ENCODE peak calls at places on chromosomes 2 and 18, in six cellular contexts. W is A549, K is lower lobe of right lung, S is sigmoid colon, L is tibial artery, M is neural progenitor cell. Z is an unnamed sample.

GRCh38 chr2:149743842-149744468 is 156.4 kb upstream of the MMADHC start:
- DNase-seq in W (no peak), M (no peak), S (no peak), L (no peak), K (no peak), Z (no peak)

GRCh38 chr2:36478332-36478738 is 119.6 kb downstream of the FEZ2 start:
- DNase-seq in M (no peak), K (no peak), W (peak; percentile 57), L (no peak), S (no peak), Z (no peak)

GRCh38 chr2:75595541-75596395 is 35.0 kb upstream of the EVA1A start:
- DNase-seq in S (no peak), W (no peak), L (no peak), K (no peak), M (no peak), Z (no peak)

GRCh38 chr18:66749475-66750035 is 145.7 kb upstream of the CDH19 start:
- DNase-seq in K (no peak), M (no peak), W (no peak), L (no peak), S (no peak), Z (no peak)

GRCh38 chr18:36817039-36817438 is 11.8 kb downstream of the TPGS2 start:
- DNase-seq in K (no peak), L (no peak), M (no peak), S (no peak), W (no peak), Z (no peak)

GRCh38 chr2:8202139-8202538 is 479.7 kb upstream of the ID2 start:
- DNase-seq in W (no peak), K (no peak), M (no peak), L (no peak), S (no peak), Z (no peak)

GRCh38 chr18:58580078-58580477 is 48.8 kb downstream of the ALPK2 start:
- DNase-seq in M (no peak), S (no peak), K (no peak), L (no peak), W (peak; percentile 27), Z (no peak)

GRCh38 chr2:159297042-159297707 is 10.7 kb upstream of the WDSUB1 start:
- DNase-seq in K (no peak), S (no peak), M (no peak), W (no peak), L (no peak), Z (no peak)

GRCh38 chr2:99821039-99821438 is 321.4 kb downstream of the AFF3 start:
- DNase-seq in W (no peak), M (no peak), L (no peak), S (no peak), K (no peak), Z (no peak)

GRCh38 chr18:22171839-22172582 is 2.6 kb downstream of the GATA6 start:
- DNase-seq in M (peak; percentile 65), L (peak; percentile 27), S (no peak), W (no peak), K (peak; percentile 46), Z (no peak)

GRCh38 chr2:15675456-15676195 is 84.0 kb downstream of the DDX1 start:
- DNase-seq in L (no peak), S (no peak), M (no peak), K (no peak), W (peak; percentile 40), Z (no peak)

GRCh38 chr2:120368086-120368485 is 22.1 kb downstream of the INHBB start:
- DNase-seq in L (no peak), K (peak; percentile 6), M (no peak), W (no peak), S (no peak), Z (no peak)

GRCh38 chr2:230266654-230267053 is 41.1 kb downstream of the SP140 start:
- DNase-seq in S (no peak), L (no peak), M (no peak), W (no peak), K (no peak), Z (no peak)

GRCh38 chr2:218856168-218856895 is 3.3 kb upstream of the WNT6 start:
- DNase-seq in S (peak; percentile 43), K (no peak), M (no peak), L (no peak), W (no peak), Z (no peak)

GRCh38 chr2:203706403-203706802 is at the start of gene CD28:
- DNase-seq in K (no peak), S (peak; percentile 69), L (peak; percentile 34), M (no peak), W (no peak), Z (peak; percentile 67)

GRCh38 chr2:211144078-211144477 is 587.7 kb downstream of the CPS1 start:
- DNase-seq in L (no peak), K (no peak), S (no peak), W (no peak), M (no peak), Z (no peak)

GRCh38 chr2:75055820-75056675 is 97.6 kb downstream of the POLE4 start:
- DNase-seq in K (no peak), W (no peak), M (peak; percentile 73), L (no peak), S (no peak), Z (no peak)

GRCh38 chr2:239993291-239993690 is 31.9 kb downstream of the NDUFA10 start:
- DNase-seq in L (no peak), K (no peak), S (no peak), W (no peak), M (no peak), Z (no peak)

GRCh38 chr2:64296695-64297346 is 152.6 kb upstream of the PELI1 start:
- DNase-seq in K (no peak), M (no peak), W (no peak), L (no peak), S (no peak), Z (no peak)

GRCh38 chr18:3664563-3665178 is 214.7 kb downstream of the TGIF1 start:
- DNase-seq in S (no peak), W (no peak), M (peak; percentile 86), K (peak; percentile 55), L (no peak), Z (no peak)

GRCh38 chr2:128370468-128371247 is 52.0 kb upstream of the HS6ST1 start:
- DNase-seq in L (peak; percentile 18), W (no peak), S (peak; percentile 48), M (no peak), K (no peak), Z (no peak)

GRCh38 chr2:101524811-101525430 is 50.0 kb upstream of the RFX8 start:
- DNase-seq in L (no peak), M (no peak), W (no peak), K (no peak), S (peak; percentile 88), Z (no peak)

GRCh38 chr2:230898661-230899091 is 26.4 kb downstream of the GPR55 start:
- DNase-seq in M (no peak), S (peak; percentile 26), L (no peak), W (no peak), K (no peak), Z (no peak)

GRCh38 chr18:13244135-13244534 is 25.6 kb downstream of the LDLRAD4 start:
- DNase-seq in M (no peak), K (no peak), S (no peak), L (no peak), W (no peak), Z (no peak)

GRCh38 chr18:13246591-13246990 is 28.0 kb downstream of the LDLRAD4 start:
- DNase-seq in W (no peak), K (peak; percentile 14), S (no peak), L (no peak), M (no peak), Z (no peak)

GRCh38 chr18:13247506-13247905 is 28.9 kb downstream of the LDLRAD4 start:
- DNase-seq in W (no peak), S (peak; percentile 39), L (peak; percentile 13), K (peak; percentile 36), M (no peak), Z (no peak)

GRCh38 chr18:13245481-13246000 is 27.0 kb downstream of the LDLRAD4 start:
- DNase-seq in L (peak; percentile 5), W (no peak), K (peak; percentile 20), S (no peak), M (no peak), Z (no peak)

DNA sequence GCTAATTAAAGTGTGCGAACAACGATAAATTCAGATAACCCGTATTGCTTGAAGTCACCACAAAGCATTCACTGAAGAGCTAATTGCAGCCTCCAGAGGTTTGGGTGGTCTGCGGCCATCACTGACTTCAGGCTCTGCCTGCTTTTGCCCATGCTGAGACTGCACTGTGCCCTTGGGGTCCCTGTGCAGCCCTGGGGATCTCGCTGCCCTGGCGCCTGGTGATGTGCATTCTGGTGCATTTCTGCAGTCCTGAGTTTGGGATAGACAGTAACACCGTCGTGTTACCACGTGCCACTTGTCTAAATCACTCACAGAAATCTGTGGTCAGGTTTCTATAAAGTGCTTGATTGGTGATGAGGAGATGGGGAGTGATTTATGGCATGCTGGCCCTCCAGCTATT is 27.6 kb downstream of the LDLRAD4 start:
- DNase-seq in L (peak; percentile 4), K (no peak), W (no peak), M (no peak), S (no peak), Z (no peak)
- H3K9me3 ChIP-seq in L (no peaks in the 10 kb centered on the region), K (no peaks in the 10 kb centered on the region), W (no peaks in the 10 kb centered on the region), M (no peaks in the 10 kb centered on the region), S (no peaks in the 10 kb centered on the region), Z (no peaks in the 10 kb centered on the region)

GRCh38 chr2:129766159-129766485 is 213.3 kb upstream of the RAB6C start:
- DNase-seq in L (no peak), K (no peak), W (no peak), S (no peak), M (no peak), Z (no peak)
- H3K9me3 ChIP-seq in L (no peaks in the 10 kb centered on the region), K (no peaks in the 10 kb centered on the region), W (no peaks in the 10 kb centered on the region), S (no peaks in the 10 kb centered on the region), M (no peaks in the 10 kb centered on the region), Z (no peaks in the 10 kb centered on the region)

DNA sequence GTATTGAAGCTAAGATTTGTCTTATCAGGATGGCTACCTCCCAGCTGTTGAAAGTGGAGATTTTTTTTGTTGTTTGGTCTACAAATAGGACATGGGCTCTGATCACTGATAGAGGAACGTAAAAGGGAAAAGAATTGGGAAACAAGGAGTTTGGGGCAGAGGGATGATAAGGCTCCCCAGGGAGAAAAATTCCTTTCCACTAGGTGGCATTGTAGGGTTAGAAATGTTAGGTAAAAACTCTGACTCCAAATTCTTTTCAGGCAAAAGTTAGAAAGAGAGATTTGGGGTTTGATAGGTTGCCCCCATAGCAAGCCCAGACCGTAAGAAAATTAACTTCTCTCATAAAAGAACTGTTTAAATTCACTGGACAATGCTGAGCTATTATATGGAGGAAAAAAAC is 19.8 kb downstream of the CMPK2 start:
- DNase-seq in K (no peak), S (no peak), W (no peak), L (no peak), M (no peak), Z (no peak)
- H3K9me3 ChIP-seq in K (peaks cover 69% of the 10 kb centered on the region), S (peaks cover 64% of the 10 kb centered on the region), W (peaks cover 23% of the 10 kb centered on the region), L (peaks cover 90% of the 10 kb centered on the region), M (peaks cover 12% of the 10 kb centered on the region), Z (peaks cover 33% of the 10 kb centered on the region)

DNA sequence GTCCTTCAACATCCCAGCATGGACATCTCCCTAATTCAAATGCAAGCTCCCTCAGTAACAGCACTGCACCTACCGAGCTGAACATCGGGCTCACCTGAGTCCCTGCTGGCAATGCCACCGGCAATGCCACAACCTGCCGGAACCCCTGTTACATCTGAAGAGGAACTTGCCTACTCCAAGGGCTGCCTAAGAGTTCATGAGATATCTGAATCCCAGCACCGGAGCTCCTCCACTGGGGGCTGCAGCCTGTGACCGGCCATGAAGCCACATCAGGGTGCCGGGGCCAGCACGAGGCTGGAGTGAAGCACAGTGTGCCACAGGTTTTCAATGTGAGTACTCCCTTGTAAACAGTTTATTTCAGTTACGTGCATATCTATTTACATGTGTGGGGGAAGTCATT is 152.9 kb downstream of the EIPR1 start:
- DNase-seq in S (no peak), K (no peak), M (no peak), L (no peak), W (no peak), Z (no peak)
- H3K9me3 ChIP-seq in S (peaks cover 11% of the 10 kb centered on the region), K (no peaks in the 10 kb centered on the region), M (no peaks in the 10 kb centered on the region), L (peaks cover 55% of the 10 kb centered on the region), W (peaks cover 7% of the 10 kb centered on the region), Z (no peaks in the 10 kb centered on the region)

Z was measured in T-helper 17 cell.